ENCODE peak calls at places on chromosomes 16 and 17, in five cellular contexts. B is G401, W is aorta, A is cardiac fibroblast, P is choroid plexus epithelial cell. S is an unnamed sample.

GRCh38 chr16:4048481-4048880 is 67.8 kb downstream of the ADCY9 start:
- DNase-seq in A (no peak), B (no peak), P (no peak), W (no peak), S (no peak)

GRCh38 chr16:81695431-81695890 is 83.6 kb upstream of the PLCG2 start:
- DNase-seq in B (no peak), A (peak), P (peak), W (no peak), S (no peak)

GRCh38 chr17:28684963-28685362 is 23.0 kb downstream of the SUPT6H start:
- DNase-seq in P (peak), W (no peak), B (peak), A (peak), S (no peak)

GRCh38 chr17:81903415-81903831 is 1.4 kb downstream of the NPB start:
- DNase-seq in B (no peak), W (no peak), A (no peak), P (no peak), S (no peak)

GRCh38 chr17:45144199-45145034 is 3.9 kb upstream of the HEXIM1 start:
- DNase-seq in W (peak), A (peak), P (no peak), B (peak), S (no peak)

GRCh38 chr16:75916431-75916830 is 190.1 kb upstream of the CPHXL start:
- DNase-seq in B (no peak), A (no peak), P (no peak), W (no peak), S (no peak)

GRCh38 chr16:87822002-87822390 is 47.3 kb downstream of the SLC7A5 start:
- DNase-seq in W (no peak), B (no peak), A (no peak), P (no peak), S (no peak)

GRCh38 chr17:6107791-6108190 is 37.6 kb downstream of the WSCD1 start:
- DNase-seq in W (no peak), P (no peak), A (no peak), B (no peak), S (no peak)

GRCh38 chr16:89446136-89446974 is 44.0 kb downstream of the ANKRD11 start:
- DNase-seq in A (no peak), W (no peak), P (no peak), B (no peak), S (no peak)

GRCh38 chr17:80612997-80613731 is 68.5 kb downstream of the RPTOR start:
- DNase-seq in W (no peak), B (no peak), P (no peak), A (no peak), S (no peak)

GRCh38 chr16:4892356-4893102 is 44.4 kb downstream of the PPL start:
- DNase-seq in B (peak), W (no peak), P (peak), A (peak), S (no peak)

GRCh38 chr16:84547539-84548058 is 43.1 kb upstream of the MEAK7 start:
- DNase-seq in A (no peak), W (no peak), B (no peak), P (peak), S (no peak)

GRCh38 chr16:78443780-78444422 is 344.4 kb downstream of the WWOX start:
- DNase-seq in B (no peak), P (peak), W (peak), A (no peak), S (no peak)

GRCh38 chr16:66650707-66651473 is 45.7 kb downstream of the CMTM4 start:
- DNase-seq in P (peak), A (peak), W (peak), B (peak), S (peak)

GRCh38 chr16:48576927-48577326 is 33.1 kb downstream of the N4BP1 start:
- DNase-seq in B (no peak), P (no peak), W (no peak), A (peak), S (no peak)

GRCh38 chr17:43171761-43172487 is 910 bp downstream of the NBR1 start:
- DNase-seq in A (peak), W (peak), B (peak), P (peak), S (no peak)

GRCh38 chr16:10581507-10581906 is 1.1 kb upstream of the EMP2 start:
- DNase-seq in A (peak), P (peak), B (no peak), W (no peak), S (no peak)

GRCh38 chr17:55706808-55707773 is 15.6 kb downstream of the TMEM100 start:
- DNase-seq in A (no peak), W (no peak), P (no peak), B (no peak), S (no peak)

GRCh38 chr16:88379694-88380040 is 3.1 kb upstream of the ZNF469 start:
- DNase-seq in W (no peak), A (no peak), P (no peak), B (no peak), S (no peak)

GRCh38 chr16:9934723-9935508 is 247.3 kb downstream of the GRIN2A start:
- DNase-seq in P (no peak), W (peak), B (no peak), A (no peak), S (no peak)

GRCh38 chr17:47694018-47694817 is at the start of gene TBKBP1:
- DNase-seq in B (peak), W (peak), A (peak), P (peak), S (peak)

GRCh38 chr17:80855968-80856862 is 135.4 kb upstream of the CHMP6 start:
- DNase-seq in P (peak), B (no peak), W (peak), A (peak), S (no peak)

S was measured in HuH-7.5.